ENCODE peak calls at places on chromosomes 12 and 14, in six cellular contexts. Z, T, B, I, E and J are unnamed samples.
A peak's percentile ranks its signal among the peaks of the same experiment; 100 is the strongest.

GRCh38 chr14:88518592-88519512 is 36.0 kb downstream of the PTPN21 start:
- DNase-seq in T (no peak), B (no peak), I (peak; percentile 15), E (no peak), Z (no peak), J (no peak)

GRCh38 chr12:53518381-53518780 is 11.1 kb upstream of the NPFF start:
- DNase-seq in B (no peak), I (no peak), Z (no peak), T (no peak), E (no peak), J (no peak)

GRCh38 chr12:131282292-131283080 is 328.8 kb downstream of the ADGRD1 start:
- DNase-seq in B (peak; percentile 9), Z (no peak), E (peak; percentile 10), I (no peak), T (no peak), J (no peak)

GRCh38 chr12:75081305-75081704 is 128.3 kb downstream of the KCNC2 start:
- DNase-seq in Z (no peak), T (no peak), E (no peak), B (no peak), I (no peak), J (no peak)

GRCh38 chr14:34944744-34945143 is 38.0 kb upstream of the SRP54 start:
- DNase-seq in I (no peak), B (no peak), Z (no peak), E (no peak), T (no peak), J (no peak)

GRCh38 chr12:46084666-46085631 is 94.6 kb upstream of the SCAF11 start:
- DNase-seq in E (no peak), I (no peak), T (no peak), B (no peak), Z (no peak), J (no peak)

GRCh38 chr14:50403433-50403832 is 6.8 kb upstream of the CDKL1 start:
- DNase-seq in Z (no peak), E (no peak), I (no peak), B (no peak), T (no peak), J (no peak)

GRCh38 chr12:109737631-109738030 is 24.0 kb downstream of the FAM222A start:
- DNase-seq in B (no peak), T (no peak), Z (peak; percentile 9), E (no peak), I (no peak), J (peak; percentile 27)

GRCh38 chr12:96258451-96258933 is 64.3 kb downstream of the ELK3 start:
- DNase-seq in E (no peak), B (peak; percentile 54), T (no peak), Z (peak; percentile 74), I (no peak), J (peak; percentile 88)

GRCh38 chr14:60970146-60970545 is 10.7 kb downstream of the TRMT5 start:
- DNase-seq in Z (no peak), E (no peak), I (no peak), T (no peak), B (no peak), J (no peak)

GRCh38 chr14:21069388-21070082 is 569 bp upstream of the ARHGEF40 start:
- DNase-seq in E (peak; percentile 65), B (peak; percentile 56), Z (no peak), I (no peak), T (no peak), J (peak; percentile 65)

GRCh38 chr14:104405566-104406226 is 173.9 kb upstream of the C14orf180 start:
- DNase-seq in Z (no peak), B (no peak), I (no peak), E (no peak), T (no peak), J (no peak)

GRCh38 chr12:27732281-27732680 is 21.6 kb downstream of the MRPS35 start:
- DNase-seq in E (peak; percentile 49), I (peak; percentile 42), B (no peak), T (no peak), Z (no peak), J (no peak)

GRCh38 chr12:18242380-18243089 is 18.8 kb upstream of the PIK3C2G start:
- DNase-seq in I (peak; percentile 43), E (no peak), Z (no peak), B (no peak), T (no peak), J (no peak)

GRCh38 chr12:5944688-5945070 is 380 bp downstream of the ANO2 start:
- DNase-seq in Z (no peak), E (no peak), I (no peak), B (no peak), T (no peak), J (no peak)

GRCh38 chr14:55240526-55241178 is 30.6 kb upstream of the FBXO34 start:
- DNase-seq in T (no peak), I (no peak), E (no peak), Z (no peak), B (no peak), J (no peak)

GRCh38 chr12:57781241-57781640 is 1.3 kb upstream of the TSFM start:
- DNase-seq in I (no peak), Z (no peak), E (no peak), T (no peak), B (no peak), J (no peak)

GRCh38 chr12:95173392-95174251 is 43.6 kb downstream of the FGD6 start:
- DNase-seq in Z (peak; percentile 92), B (peak; percentile 86), T (no peak), E (peak; percentile 68), I (peak; percentile 90), J (peak; percentile 80)

GRCh38 chr14:74955229-74955999 is at the start of gene PGF:
- DNase-seq in E (peak; percentile 75), T (peak; percentile 7), B (peak; percentile 69), Z (peak; percentile 73), I (peak; percentile 30), J (peak; percentile 76)

GRCh38 chr12:113315358-113315757 is 19.6 kb downstream of the SLC8B1 start:
- DNase-seq in Z (no peak), I (no peak), T (no peak), E (no peak), B (no peak), J (no peak)

GRCh38 chr14:105093426-105094192 is 28.4 kb upstream of the GPR132 start:
- DNase-seq in E (peak; percentile 67), T (peak; percentile 77), B (peak; percentile 84), I (peak; percentile 93), Z (peak; percentile 63), J (peak; percentile 80)

GRCh38 chr12:76348079-76348901 is at the start of gene BBS10:
- DNase-seq in Z (peak; percentile 94), T (peak; percentile 83), B (peak; percentile 87), E (peak; percentile 94), I (peak; percentile 92), J (peak; percentile 90)
- TF ChIP-seq POLR2A in Z (peak; percentile 58), T (peak; percentile 5), B (no peak), E (no peak), I (peak; percentile 87), J (peak; percentile 68)

GRCh38 chr14:90654831-90655276 is 161.4 kb downstream of the TTC7B start:
- DNase-seq in E (peak; percentile 60), I (no peak), T (no peak), B (peak; percentile 76), Z (peak; percentile 59), J (no peak)
- H3K27ac ChIP-seq in E (no peak overlapping the region), I (no peak overlapping the region), T (no peak overlapping the region), B (peak overlapping the region; percentile 77), Z (no peak overlapping the region), J (no peak overlapping the region)

GRCh38 chr12:62977419-62977818 is 42.5 kb upstream of the PPM1H start:
- DNase-seq in B (no peak), I (peak; percentile 4), T (peak; percentile 8), Z (no peak), E (no peak), J (no peak)
- TF ChIP-seq POLR2A in B (no peak), I (no peak), T (no peak), Z (no peak), E (no peak), J (no peak)

GRCh38 chr12:122087431-122088180 is 9.1 kb downstream of the MLXIP start:
- DNase-seq in I (no peak), T (no peak), B (no peak), E (no peak), Z (no peak), J (peak; percentile 18)
- H3K27ac ChIP-seq in I (peak overlapping the region; percentile 19), T (no peak overlapping the region), B (peak overlapping the region; percentile 13), E (no peak overlapping the region), Z (no peak overlapping the region), J (no peak overlapping the region)